ENCODE peak calls at places on chromosomes 16 and 17, in ten cellular contexts. One of them, this sample, is unnamed.

GRCh38 chr16:27718136-27718766 is 168.3 kb downstream of the KATNIP start:
- DNase-seq in H7: no peak
- DNase-seq in OCI-LY7: no peak
- DNase-seq in activated naive CD4-positive, alpha-beta T cell: no peak
- DNase-seq in neural crest cell: peak
- DNase-seq in hypothalamus: no peak
- DNase-seq in stimulated activated CD4-positive, alpha-beta T cell treated with anti-CD3 and anti-CD28 coated beads, Interleukin-1b, Interleukin-23, amount 100 ng/mL, for 4 hours: no peak
- DNase-seq in dorsolateral prefrontal cortex: peak
- DNase-seq in uterus: no peak
- DNase-seq in EL: no peak
- DNase-seq in this sample: no peak

GRCh38 chr17:78783711-78784396 is 1.8 kb upstream of the CYTH1 start:
- DNase-seq in H7: no peak
- DNase-seq in OCI-LY7: no peak
- DNase-seq in activated naive CD4-positive, alpha-beta T cell: no peak
- DNase-seq in neural crest cell: no peak
- DNase-seq in hypothalamus: no peak
- DNase-seq in stimulated activated CD4-positive, alpha-beta T cell treated with anti-CD3 and anti-CD28 coated beads, Interleukin-1b, Interleukin-23, amount 100 ng/mL, for 4 hours: no peak
- DNase-seq in dorsolateral prefrontal cortex: no peak
- DNase-seq in uterus: no peak
- DNase-seq in EL: no peak
- DNase-seq in this sample: no peak

GRCh38 chr16:75250809-75251279 is 580 bp downstream of the BCAR1 start:
- DNase-seq in H7: peak
- DNase-seq in OCI-LY7: no peak
- DNase-seq in activated naive CD4-positive, alpha-beta T cell: no peak
- DNase-seq in neural crest cell: no peak
- DNase-seq in hypothalamus: no peak
- DNase-seq in stimulated activated CD4-positive, alpha-beta T cell treated with anti-CD3 and anti-CD28 coated beads, Interleukin-1b, Interleukin-23, amount 100 ng/mL, for 4 hours: no peak
- DNase-seq in dorsolateral prefrontal cortex: no peak
- DNase-seq in uterus: peak
- DNase-seq in EL: no peak
- DNase-seq in this sample: no peak

GRCh38 chr17:5874486-5874885 is 195.7 kb upstream of the WSCD1 start:
- DNase-seq in H7: no peak
- DNase-seq in OCI-LY7: no peak
- DNase-seq in activated naive CD4-positive, alpha-beta T cell: no peak
- DNase-seq in neural crest cell: no peak
- DNase-seq in hypothalamus: no peak
- DNase-seq in stimulated activated CD4-positive, alpha-beta T cell treated with anti-CD3 and anti-CD28 coated beads, Interleukin-1b, Interleukin-23, amount 100 ng/mL, for 4 hours: no peak
- DNase-seq in dorsolateral prefrontal cortex: peak
- DNase-seq in uterus: no peak
- DNase-seq in EL: no peak
- DNase-seq in this sample: no peak

GRCh38 chr16:23826528-23827244 is 9.1 kb upstream of the PRKCB start:
- DNase-seq in H7: no peak
- DNase-seq in OCI-LY7: peak
- DNase-seq in activated naive CD4-positive, alpha-beta T cell: no peak
- DNase-seq in neural crest cell: no peak
- DNase-seq in hypothalamus: no peak
- DNase-seq in stimulated activated CD4-positive, alpha-beta T cell treated with anti-CD3 and anti-CD28 coated beads, Interleukin-1b, Interleukin-23, amount 100 ng/mL, for 4 hours: no peak
- DNase-seq in dorsolateral prefrontal cortex: no peak
- DNase-seq in uterus: no peak
- DNase-seq in EL: no peak
- DNase-seq in this sample: no peak

GRCh38 chr16:67458121-67458641 is 22.8 kb downstream of the ATP6V0D1 start:
- DNase-seq in H7: peak
- DNase-seq in OCI-LY7: no peak
- DNase-seq in activated naive CD4-positive, alpha-beta T cell: no peak
- DNase-seq in neural crest cell: no peak
- DNase-seq in hypothalamus: no peak
- DNase-seq in stimulated activated CD4-positive, alpha-beta T cell treated with anti-CD3 and anti-CD28 coated beads, Interleukin-1b, Interleukin-23, amount 100 ng/mL, for 4 hours: no peak
- DNase-seq in dorsolateral prefrontal cortex: no peak
- DNase-seq in uterus: no peak
- DNase-seq in EL: no peak
- DNase-seq in this sample: no peak

GRCh38 chr16:2015117-2015946 is 4.3 kb upstream of the NPW start:
- DNase-seq in H7: no peak
- DNase-seq in OCI-LY7: no peak
- DNase-seq in activated naive CD4-positive, alpha-beta T cell: no peak
- DNase-seq in neural crest cell: no peak
- DNase-seq in hypothalamus: no peak
- DNase-seq in stimulated activated CD4-positive, alpha-beta T cell treated with anti-CD3 and anti-CD28 coated beads, Interleukin-1b, Interleukin-23, amount 100 ng/mL, for 4 hours: no peak
- DNase-seq in dorsolateral prefrontal cortex: no peak
- DNase-seq in uterus: no peak
- DNase-seq in EL: no peak
- DNase-seq in this sample: no peak

GRCh38 chr17:37458805-37459204 is 30.9 kb upstream of the DUSP14 start:
- DNase-seq in H7: no peak
- DNase-seq in OCI-LY7: no peak
- DNase-seq in activated naive CD4-positive, alpha-beta T cell: no peak
- DNase-seq in neural crest cell: no peak
- DNase-seq in hypothalamus: no peak
- DNase-seq in stimulated activated CD4-positive, alpha-beta T cell treated with anti-CD3 and anti-CD28 coated beads, Interleukin-1b, Interleukin-23, amount 100 ng/mL, for 4 hours: no peak
- DNase-seq in dorsolateral prefrontal cortex: no peak
- DNase-seq in uterus: no peak
- DNase-seq in EL: peak
- DNase-seq in this sample: no peak

GRCh38 chr16:73311857-73312723 is 264.2 kb upstream of the ZFHX3 start:
- DNase-seq in H7: no peak
- DNase-seq in OCI-LY7: no peak
- DNase-seq in activated naive CD4-positive, alpha-beta T cell: no peak
- DNase-seq in neural crest cell: no peak
- DNase-seq in hypothalamus: no peak
- DNase-seq in stimulated activated CD4-positive, alpha-beta T cell treated with anti-CD3 and anti-CD28 coated beads, Interleukin-1b, Interleukin-23, amount 100 ng/mL, for 4 hours: no peak
- DNase-seq in dorsolateral prefrontal cortex: no peak
- DNase-seq in uterus: no peak
- DNase-seq in EL: no peak
- DNase-seq in this sample: no peak

GRCh38 chr17:299546-299945 is 53.1 kb downstream of the RPH3AL start:
- DNase-seq in H7: no peak
- DNase-seq in OCI-LY7: no peak
- DNase-seq in activated naive CD4-positive, alpha-beta T cell: no peak
- DNase-seq in neural crest cell: no peak
- DNase-seq in hypothalamus: no peak
- DNase-seq in stimulated activated CD4-positive, alpha-beta T cell treated with anti-CD3 and anti-CD28 coated beads, Interleukin-1b, Interleukin-23, amount 100 ng/mL, for 4 hours: no peak
- DNase-seq in dorsolateral prefrontal cortex: no peak
- DNase-seq in uterus: no peak
- DNase-seq in EL: no peak
- DNase-seq in this sample: no peak

GRCh38 chr16:72879846-72880245 is 168.1 kb downstream of the ZFHX3 start:
- DNase-seq in H7: no peak
- DNase-seq in OCI-LY7: no peak
- DNase-seq in activated naive CD4-positive, alpha-beta T cell: no peak
- DNase-seq in neural crest cell: no peak
- DNase-seq in hypothalamus: no peak
- DNase-seq in stimulated activated CD4-positive, alpha-beta T cell treated with anti-CD3 and anti-CD28 coated beads, Interleukin-1b, Interleukin-23, amount 100 ng/mL, for 4 hours: no peak
- DNase-seq in dorsolateral prefrontal cortex: no peak
- DNase-seq in uterus: no peak
- DNase-seq in EL: no peak
- DNase-seq in this sample: no peak

GRCh38 chr16:23232806-23233205 is 50.3 kb downstream of the SCNN1G start:
- DNase-seq in H7: no peak
- DNase-seq in OCI-LY7: no peak
- DNase-seq in activated naive CD4-positive, alpha-beta T cell: no peak
- DNase-seq in neural crest cell: no peak
- DNase-seq in hypothalamus: no peak
- DNase-seq in stimulated activated CD4-positive, alpha-beta T cell treated with anti-CD3 and anti-CD28 coated beads, Interleukin-1b, Interleukin-23, amount 100 ng/mL, for 4 hours: no peak
- DNase-seq in dorsolateral prefrontal cortex: no peak
- DNase-seq in uterus: no peak
- DNase-seq in EL: no peak
- DNase-seq in this sample: no peak

GRCh38 chr16:77916111-77916510 is 106.2 kb upstream of the CLEC3A start:
- DNase-seq in H7: no peak
- DNase-seq in OCI-LY7: no peak
- DNase-seq in activated naive CD4-positive, alpha-beta T cell: no peak
- DNase-seq in neural crest cell: no peak
- DNase-seq in hypothalamus: no peak
- DNase-seq in stimulated activated CD4-positive, alpha-beta T cell treated with anti-CD3 and anti-CD28 coated beads, Interleukin-1b, Interleukin-23, amount 100 ng/mL, for 4 hours: no peak
- DNase-seq in dorsolateral prefrontal cortex: no peak
- DNase-seq in uterus: no peak
- DNase-seq in EL: no peak
- DNase-seq in this sample: no peak

GRCh38 chr17:48871551-48872351 is 20.8 kb upstream of the ATP5MC1 start:
- DNase-seq in H7: no peak
- DNase-seq in OCI-LY7: no peak
- DNase-seq in activated naive CD4-positive, alpha-beta T cell: no peak
- DNase-seq in neural crest cell: no peak
- DNase-seq in hypothalamus: no peak
- DNase-seq in stimulated activated CD4-positive, alpha-beta T cell treated with anti-CD3 and anti-CD28 coated beads, Interleukin-1b, Interleukin-23, amount 100 ng/mL, for 4 hours: no peak
- DNase-seq in dorsolateral prefrontal cortex: no peak
- DNase-seq in uterus: peak
- DNase-seq in EL: no peak
- DNase-seq in this sample: no peak

GRCh38 chr16:50416388-50416787 is 47.6 kb upstream of the BRD7 start:
- DNase-seq in H7: no peak
- DNase-seq in OCI-LY7: no peak
- DNase-seq in activated naive CD4-positive, alpha-beta T cell: no peak
- DNase-seq in neural crest cell: no peak
- DNase-seq in hypothalamus: no peak
- DNase-seq in stimulated activated CD4-positive, alpha-beta T cell treated with anti-CD3 and anti-CD28 coated beads, Interleukin-1b, Interleukin-23, amount 100 ng/mL, for 4 hours: no peak
- DNase-seq in dorsolateral prefrontal cortex: no peak
- DNase-seq in uterus: no peak
- DNase-seq in EL: no peak
- DNase-seq in this sample: no peak

GRCh38 chr17:77543779-77544178 is 403.0 kb downstream of the SEC14L1 start:
- DNase-seq in H7: no peak
- DNase-seq in OCI-LY7: no peak
- DNase-seq in activated naive CD4-positive, alpha-beta T cell: no peak
- DNase-seq in neural crest cell: no peak
- DNase-seq in hypothalamus: no peak
- DNase-seq in stimulated activated CD4-positive, alpha-beta T cell treated with anti-CD3 and anti-CD28 coated beads, Interleukin-1b, Interleukin-23, amount 100 ng/mL, for 4 hours: no peak
- DNase-seq in dorsolateral prefrontal cortex: no peak
- DNase-seq in uterus: no peak
- DNase-seq in EL: no peak
- DNase-seq in this sample: no peak

GRCh38 chr17:61179316-61179715 is 220.3 kb upstream of the TBX2 start:
- DNase-seq in H7: no peak
- DNase-seq in OCI-LY7: no peak
- DNase-seq in activated naive CD4-positive, alpha-beta T cell: no peak
- DNase-seq in neural crest cell: peak
- DNase-seq in hypothalamus: no peak
- DNase-seq in stimulated activated CD4-positive, alpha-beta T cell treated with anti-CD3 and anti-CD28 coated beads, Interleukin-1b, Interleukin-23, amount 100 ng/mL, for 4 hours: no peak
- DNase-seq in dorsolateral prefrontal cortex: no peak
- DNase-seq in uterus: no peak
- DNase-seq in EL: no peak
- DNase-seq in this sample: no peak

GRCh38 chr17:5019475-5019956 is 15.7 kb downstream of the SLC52A1 start:
- DNase-seq in H7: peak
- DNase-seq in OCI-LY7: peak
- DNase-seq in activated naive CD4-positive, alpha-beta T cell: no peak
- DNase-seq in neural crest cell: no peak
- DNase-seq in hypothalamus: no peak
- DNase-seq in stimulated activated CD4-positive, alpha-beta T cell treated with anti-CD3 and anti-CD28 coated beads, Interleukin-1b, Interleukin-23, amount 100 ng/mL, for 4 hours: no peak
- DNase-seq in dorsolateral prefrontal cortex: no peak
- DNase-seq in uterus: no peak
- DNase-seq in EL: peak
- DNase-seq in this sample: no peak

GRCh38 chr16:21184834-21185233 is 26.4 kb downstream of the LDAF1 start:
- DNase-seq in H7: no peak
- DNase-seq in OCI-LY7: no peak
- DNase-seq in activated naive CD4-positive, alpha-beta T cell: no peak
- DNase-seq in neural crest cell: no peak
- DNase-seq in hypothalamus: no peak
- DNase-seq in stimulated activated CD4-positive, alpha-beta T cell treated with anti-CD3 and anti-CD28 coated beads, Interleukin-1b, Interleukin-23, amount 100 ng/mL, for 4 hours: no peak
- DNase-seq in dorsolateral prefrontal cortex: no peak
- DNase-seq in uterus: no peak
- DNase-seq in EL: no peak
- DNase-seq in this sample: no peak

GRCh38 chr17:50130778-50131317 is 888 bp upstream of the SAMD14 start:
- DNase-seq in H7: peak
- DNase-seq in OCI-LY7: no peak
- DNase-seq in activated naive CD4-positive, alpha-beta T cell: no peak
- DNase-seq in neural crest cell: no peak
- DNase-seq in hypothalamus: no peak
- DNase-seq in stimulated activated CD4-positive, alpha-beta T cell treated with anti-CD3 and anti-CD28 coated beads, Interleukin-1b, Interleukin-23, amount 100 ng/mL, for 4 hours: no peak
- DNase-seq in dorsolateral prefrontal cortex: no peak
- DNase-seq in uterus: no peak
- DNase-seq in EL: no peak
- DNase-seq in this sample: no peak

GRCh38 chr17:72510454-72511016 is 389.7 kb downstream of the SOX9 start:
- DNase-seq in H7: peak
- DNase-seq in OCI-LY7: peak
- DNase-seq in activated naive CD4-positive, alpha-beta T cell: no peak
- DNase-seq in neural crest cell: no peak
- DNase-seq in hypothalamus: no peak
- DNase-seq in stimulated activated CD4-positive, alpha-beta T cell treated with anti-CD3 and anti-CD28 coated beads, Interleukin-1b, Interleukin-23, amount 100 ng/mL, for 4 hours: no peak
- DNase-seq in dorsolateral prefrontal cortex: no peak
- DNase-seq in uterus: no peak
- DNase-seq in EL: no peak
- DNase-seq in this sample: no peak

GRCh38 chr16:11796227-11797165 is 562 bp downstream of the ZC3H7A start:
- DNase-seq in H7: peak
- DNase-seq in OCI-LY7: peak
- DNase-seq in activated naive CD4-positive, alpha-beta T cell: no peak
- DNase-seq in neural crest cell: peak
- DNase-seq in hypothalamus: peak
- DNase-seq in stimulated activated CD4-positive, alpha-beta T cell treated with anti-CD3 and anti-CD28 coated beads, Interleukin-1b, Interleukin-23, amount 100 ng/mL, for 4 hours: no peak
- DNase-seq in dorsolateral prefrontal cortex: peak
- DNase-seq in uterus: peak
- DNase-seq in EL: peak
- DNase-seq in this sample: no peak

GRCh38 chr17:15782809-15783208 is 50.7 kb downstream of the TBC1D26 start:
- DNase-seq in H7: peak
- DNase-seq in OCI-LY7: no peak
- DNase-seq in activated naive CD4-positive, alpha-beta T cell: no peak
- DNase-seq in neural crest cell: no peak
- DNase-seq in hypothalamus: no peak
- DNase-seq in stimulated activated CD4-positive, alpha-beta T cell treated with anti-CD3 and anti-CD28 coated beads, Interleukin-1b, Interleukin-23, amount 100 ng/mL, for 4 hours: peak
- DNase-seq in dorsolateral prefrontal cortex: no peak
- DNase-seq in uterus: peak
- DNase-seq in EL: peak
- DNase-seq in this sample: no peak

GRCh38 chr17:21295036-21295952 is 10.8 kb downstream of the MAP2K3 start:
- DNase-seq in H7: peak
- DNase-seq in OCI-LY7: no peak
- DNase-seq in activated naive CD4-positive, alpha-beta T cell: no peak
- DNase-seq in neural crest cell: no peak
- DNase-seq in hypothalamus: no peak
- DNase-seq in stimulated activated CD4-positive, alpha-beta T cell treated with anti-CD3 and anti-CD28 coated beads, Interleukin-1b, Interleukin-23, amount 100 ng/mL, for 4 hours: no peak
- DNase-seq in dorsolateral prefrontal cortex: no peak
- DNase-seq in uterus: no peak
- DNase-seq in EL: no peak
- DNase-seq in this sample: no peak